ENCODE peak calls at places on chromosomes 3 and 15, in eight cellular contexts. One of them, this sample, is unnamed.

GRCh38 chr3:33440328-33440577 is at the start of gene UBP1:
- DNase-seq in adrenal gland: no peak
- DNase-seq in Caco-2: no peak
- DNase-seq in astrocyte of the spinal cord: peak
- DNase-seq in breast epithelium: peak
- DNase-seq in ascending aorta: no peak
- DNase-seq in stomach: peak
- DNase-seq in fibroblast of the aortic adventitia: no peak
- DNase-seq in this sample: no peak

GRCh38 chr3:52238761-52239701 is at the start of gene TWF2:
- DNase-seq in adrenal gland: peak
- DNase-seq in Caco-2: peak
- DNase-seq in astrocyte of the spinal cord: peak
- DNase-seq in breast epithelium: no peak
- DNase-seq in ascending aorta: peak
- DNase-seq in stomach: peak
- DNase-seq in fibroblast of the aortic adventitia: peak
- DNase-seq in this sample: peak

GRCh38 chr3:364287-364686 is 167.7 kb downstream of the CHL1 start:
- DNase-seq in adrenal gland: no peak
- DNase-seq in Caco-2: no peak
- DNase-seq in astrocyte of the spinal cord: no peak
- DNase-seq in breast epithelium: no peak
- DNase-seq in ascending aorta: no peak
- DNase-seq in stomach: no peak
- DNase-seq in fibroblast of the aortic adventitia: no peak
- DNase-seq in this sample: no peak

GRCh38 chr3:36653095-36653494 is 111.3 kb downstream of the DCLK3 start:
- DNase-seq in adrenal gland: no peak
- DNase-seq in Caco-2: no peak
- DNase-seq in astrocyte of the spinal cord: peak
- DNase-seq in breast epithelium: no peak
- DNase-seq in ascending aorta: no peak
- DNase-seq in stomach: no peak
- DNase-seq in fibroblast of the aortic adventitia: peak
- DNase-seq in this sample: no peak

GRCh38 chr15:30922469-30923311 is 19.0 kb downstream of the FAN1 start:
- DNase-seq in adrenal gland: no peak
- DNase-seq in Caco-2: no peak
- DNase-seq in astrocyte of the spinal cord: peak
- DNase-seq in breast epithelium: no peak
- DNase-seq in ascending aorta: no peak
- DNase-seq in stomach: peak
- DNase-seq in fibroblast of the aortic adventitia: peak
- DNase-seq in this sample: peak

GRCh38 chr15:98443483-98443882 is 204.9 kb upstream of the IGF1R start:
- DNase-seq in adrenal gland: no peak
- DNase-seq in Caco-2: no peak
- DNase-seq in astrocyte of the spinal cord: no peak
- DNase-seq in breast epithelium: no peak
- DNase-seq in ascending aorta: no peak
- DNase-seq in stomach: no peak
- DNase-seq in fibroblast of the aortic adventitia: no peak
- DNase-seq in this sample: no peak

GRCh38 chr15:55960946-55961345 is 32.5 kb downstream of the NEDD4 start:
- DNase-seq in adrenal gland: no peak
- DNase-seq in Caco-2: no peak
- DNase-seq in astrocyte of the spinal cord: no peak
- DNase-seq in breast epithelium: no peak
- DNase-seq in ascending aorta: no peak
- DNase-seq in stomach: no peak
- DNase-seq in fibroblast of the aortic adventitia: no peak
- DNase-seq in this sample: no peak

GRCh38 chr3:184710870-184711365 is 946 bp downstream of the MAGEF1 start:
- DNase-seq in adrenal gland: peak
- DNase-seq in Caco-2: no peak
- DNase-seq in astrocyte of the spinal cord: no peak
- DNase-seq in breast epithelium: no peak
- DNase-seq in ascending aorta: peak
- DNase-seq in stomach: no peak
- DNase-seq in fibroblast of the aortic adventitia: peak
- DNase-seq in this sample: no peak

GRCh38 chr3:176755552-176755951 is 441.7 kb downstream of the TBL1XR1 start:
- DNase-seq in adrenal gland: no peak
- DNase-seq in Caco-2: no peak
- DNase-seq in astrocyte of the spinal cord: no peak
- DNase-seq in breast epithelium: no peak
- DNase-seq in ascending aorta: no peak
- DNase-seq in stomach: no peak
- DNase-seq in fibroblast of the aortic adventitia: no peak
- DNase-seq in this sample: no peak

GRCh38 chr3:9625656-9626055 is 23.6 kb upstream of the MTMR14 start:
- DNase-seq in adrenal gland: no peak
- DNase-seq in Caco-2: no peak
- DNase-seq in astrocyte of the spinal cord: no peak
- DNase-seq in breast epithelium: no peak
- DNase-seq in ascending aorta: no peak
- DNase-seq in stomach: no peak
- DNase-seq in fibroblast of the aortic adventitia: no peak
- DNase-seq in this sample: no peak

GRCh38 chr15:78212546-78213424 is 21.6 kb downstream of the ACSBG1 start:
- DNase-seq in adrenal gland: peak
- DNase-seq in Caco-2: peak
- DNase-seq in astrocyte of the spinal cord: peak
- DNase-seq in breast epithelium: peak
- DNase-seq in ascending aorta: peak
- DNase-seq in stomach: peak
- DNase-seq in fibroblast of the aortic adventitia: peak
- DNase-seq in this sample: peak

GRCh38 chr3:46107682-46108081 is 80.4 kb upstream of the XCR1 start:
- DNase-seq in adrenal gland: no peak
- DNase-seq in Caco-2: no peak
- DNase-seq in astrocyte of the spinal cord: no peak
- DNase-seq in breast epithelium: no peak
- DNase-seq in ascending aorta: no peak
- DNase-seq in stomach: no peak
- DNase-seq in fibroblast of the aortic adventitia: no peak
- DNase-seq in this sample: no peak

GRCh38 chr3:66297917-66298316 is 77.1 kb downstream of the SLC25A26 start:
- DNase-seq in adrenal gland: no peak
- DNase-seq in Caco-2: no peak
- DNase-seq in astrocyte of the spinal cord: peak
- DNase-seq in breast epithelium: no peak
- DNase-seq in ascending aorta: no peak
- DNase-seq in stomach: no peak
- DNase-seq in fibroblast of the aortic adventitia: peak
- DNase-seq in this sample: no peak

GRCh38 chr3:55013145-55013544 is 85.3 kb upstream of the LRTM1 start:
- DNase-seq in adrenal gland: no peak
- DNase-seq in Caco-2: no peak
- DNase-seq in astrocyte of the spinal cord: peak
- DNase-seq in breast epithelium: no peak
- DNase-seq in ascending aorta: no peak
- DNase-seq in stomach: no peak
- DNase-seq in fibroblast of the aortic adventitia: peak
- DNase-seq in this sample: no peak

GRCh38 chr3:98885851-98886250 is 15.6 kb downstream of the DCBLD2 start:
- DNase-seq in adrenal gland: no peak
- DNase-seq in Caco-2: no peak
- DNase-seq in astrocyte of the spinal cord: no peak
- DNase-seq in breast epithelium: no peak
- DNase-seq in ascending aorta: no peak
- DNase-seq in stomach: no peak
- DNase-seq in fibroblast of the aortic adventitia: peak
- DNase-seq in this sample: no peak

GRCh38 chr3:46848271-46849097 is 14.8 kb downstream of the MYL3 start:
- DNase-seq in adrenal gland: peak
- DNase-seq in Caco-2: no peak
- DNase-seq in astrocyte of the spinal cord: peak
- DNase-seq in breast epithelium: no peak
- DNase-seq in ascending aorta: peak
- DNase-seq in stomach: peak
- DNase-seq in fibroblast of the aortic adventitia: peak
- DNase-seq in this sample: peak

GRCh38 chr3:148937477-148937876 is 53.9 kb upstream of the GYG1 start:
- DNase-seq in adrenal gland: no peak
- DNase-seq in Caco-2: no peak
- DNase-seq in astrocyte of the spinal cord: peak
- DNase-seq in breast epithelium: no peak
- DNase-seq in ascending aorta: no peak
- DNase-seq in stomach: no peak
- DNase-seq in fibroblast of the aortic adventitia: no peak
- DNase-seq in this sample: no peak

GRCh38 chr3:189625566-189625965 is 5.6 kb upstream of the TP63 start:
- DNase-seq in adrenal gland: no peak
- DNase-seq in Caco-2: no peak
- DNase-seq in astrocyte of the spinal cord: no peak
- DNase-seq in breast epithelium: no peak
- DNase-seq in ascending aorta: no peak
- DNase-seq in stomach: no peak
- DNase-seq in fibroblast of the aortic adventitia: no peak
- DNase-seq in this sample: no peak

GRCh38 chr15:39582977-39583585 is 2.2 kb downstream of the THBS1 start:
- DNase-seq in adrenal gland: no peak
- DNase-seq in Caco-2: no peak
- DNase-seq in astrocyte of the spinal cord: peak
- DNase-seq in breast epithelium: no peak
- DNase-seq in ascending aorta: no peak
- DNase-seq in stomach: no peak
- DNase-seq in fibroblast of the aortic adventitia: peak
- DNase-seq in this sample: no peak

GRCh38 chr3:122700193-122700592 is 19.6 kb downstream of the PARP14 start:
- DNase-seq in adrenal gland: no peak
- DNase-seq in Caco-2: no peak
- DNase-seq in astrocyte of the spinal cord: no peak
- DNase-seq in breast epithelium: no peak
- DNase-seq in ascending aorta: no peak
- DNase-seq in stomach: no peak
- DNase-seq in fibroblast of the aortic adventitia: no peak
- DNase-seq in this sample: no peak

GRCh38 chr3:25782938-25783660 is at the start of gene NGLY1:
- DNase-seq in adrenal gland: peak
- DNase-seq in Caco-2: peak
- DNase-seq in astrocyte of the spinal cord: peak
- DNase-seq in breast epithelium: peak
- DNase-seq in ascending aorta: peak
- DNase-seq in stomach: peak
- DNase-seq in fibroblast of the aortic adventitia: peak
- DNase-seq in this sample: peak
- TF ChIP-seq CTCF in adrenal gland: peak
- TF ChIP-seq CTCF in Caco-2: no peak
- TF ChIP-seq CTCF in astrocyte of the spinal cord: no peak
- TF ChIP-seq CTCF in breast epithelium: no peak
- TF ChIP-seq CTCF in ascending aorta: peak
- TF ChIP-seq CTCF in stomach: no peak
- TF ChIP-seq CTCF in fibroblast of the aortic adventitia: no peak
- TF ChIP-seq CTCF in this sample: peak

DNA sequence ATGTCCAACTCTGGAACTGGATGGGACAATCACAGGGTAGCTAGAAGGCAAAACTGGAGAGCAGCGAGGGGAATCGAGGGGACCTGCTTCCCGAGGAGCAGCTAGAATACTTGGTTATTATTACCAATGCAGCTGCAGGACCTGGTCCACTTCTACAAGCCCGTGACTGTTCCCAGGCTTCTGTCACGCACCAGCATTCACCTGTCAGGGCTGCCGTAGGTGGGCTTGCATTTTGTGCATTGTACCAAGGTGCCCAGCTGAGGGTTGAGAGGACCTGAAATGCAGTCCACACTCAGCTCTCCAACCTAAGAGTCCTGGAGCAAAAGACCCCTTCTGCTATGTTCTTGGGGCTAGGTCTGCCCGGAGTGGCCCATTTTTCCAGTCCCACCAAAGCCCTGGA is 2.3 kb downstream of the SEMA4B start:
- DNase-seq in adrenal gland: no peak
- DNase-seq in Caco-2: no peak
- DNase-seq in astrocyte of the spinal cord: no peak
- DNase-seq in breast epithelium: no peak
- DNase-seq in ascending aorta: no peak
- DNase-seq in stomach: no peak
- DNase-seq in fibroblast of the aortic adventitia: no peak
- DNase-seq in this sample: no peak
- H3K4me3 ChIP-seq in adrenal gland: no peak
- H3K4me3 ChIP-seq in Caco-2: no peak
- H3K4me3 ChIP-seq in astrocyte of the spinal cord: no peak
- H3K4me3 ChIP-seq in breast epithelium: peak
- H3K4me3 ChIP-seq in ascending aorta: no peak
- H3K4me3 ChIP-seq in stomach: no peak
- H3K4me3 ChIP-seq in fibroblast of the aortic adventitia: no peak
- H3K4me3 ChIP-seq in this sample: no peak

DNA sequence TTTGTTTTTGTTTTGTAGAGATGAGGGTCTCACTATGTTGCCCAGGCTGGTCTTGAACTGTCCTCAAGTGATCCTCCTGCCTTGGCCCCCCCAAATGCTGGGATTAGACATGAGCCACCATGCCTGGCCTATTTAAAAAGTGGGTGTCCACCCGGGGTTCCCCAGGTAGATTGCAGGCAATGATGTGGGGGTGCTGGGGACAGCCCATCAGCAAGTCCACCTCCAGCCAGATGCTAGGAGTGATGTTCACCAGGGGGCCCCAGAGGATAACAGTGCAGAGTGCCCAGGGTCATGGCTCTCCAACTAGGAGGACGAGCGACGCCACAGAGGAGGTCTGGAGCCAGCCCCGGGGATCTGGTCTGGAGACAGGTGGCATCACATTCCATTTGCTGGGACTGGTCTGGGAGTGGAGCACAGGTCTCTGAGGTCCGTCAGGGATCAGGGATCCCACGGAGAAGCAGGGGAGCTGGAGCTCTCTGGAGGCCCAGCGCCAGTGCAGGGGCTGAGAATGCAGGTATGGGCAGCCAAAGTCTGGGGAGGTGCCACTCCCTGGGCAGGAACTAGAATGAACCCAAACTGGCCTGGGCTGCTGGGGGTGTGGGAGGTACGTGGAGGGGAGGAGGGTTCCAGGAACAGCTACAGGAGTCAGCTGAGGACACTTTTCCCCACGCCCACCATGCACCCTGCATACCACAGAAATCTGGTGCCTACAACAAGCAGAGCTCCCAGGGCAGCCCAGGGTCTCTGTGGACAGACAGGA is 51.2 kb upstream of the PCSK6 start:
- DNase-seq in adrenal gland: no peak
- DNase-seq in Caco-2: no peak
- DNase-seq in astrocyte of the spinal cord: no peak
- DNase-seq in breast epithelium: no peak
- DNase-seq in ascending aorta: peak
- DNase-seq in stomach: no peak
- DNase-seq in fibroblast of the aortic adventitia: no peak
- DNase-seq in this sample: no peak
- TF ChIP-seq CTCF in adrenal gland: no peak
- TF ChIP-seq CTCF in Caco-2: peak
- TF ChIP-seq CTCF in astrocyte of the spinal cord: no peak
- TF ChIP-seq CTCF in breast epithelium: no peak
- TF ChIP-seq CTCF in ascending aorta: no peak
- TF ChIP-seq CTCF in stomach: no peak
- TF ChIP-seq CTCF in fibroblast of the aortic adventitia: no peak
- TF ChIP-seq CTCF in this sample: no peak

DNA sequence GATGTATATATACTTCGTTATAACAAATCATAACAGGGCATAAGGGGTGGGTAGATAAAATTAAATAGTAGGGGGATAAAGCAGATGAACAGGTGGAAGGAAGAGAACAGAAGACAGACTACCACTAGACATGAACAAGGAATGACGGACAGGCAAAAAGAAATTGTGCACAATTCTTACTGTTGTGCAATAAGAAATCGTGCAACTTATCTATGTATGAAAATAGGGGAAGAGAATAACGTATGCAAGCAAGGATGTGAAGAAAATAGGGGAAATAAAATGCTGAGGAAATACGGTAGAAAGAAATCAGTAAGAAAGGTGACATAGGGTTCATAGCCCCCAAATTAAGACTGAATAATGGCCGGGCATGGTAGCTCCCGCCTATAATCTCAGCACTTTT is 9.7 kb downstream of the MYO5A start:
- DNase-seq in adrenal gland: no peak
- DNase-seq in Caco-2: no peak
- DNase-seq in astrocyte of the spinal cord: no peak
- DNase-seq in breast epithelium: no peak
- DNase-seq in ascending aorta: no peak
- DNase-seq in stomach: no peak
- DNase-seq in fibroblast of the aortic adventitia: no peak
- DNase-seq in this sample: no peak
- H3K4me3 ChIP-seq in adrenal gland: no peak
- H3K4me3 ChIP-seq in Caco-2: no peak
- H3K4me3 ChIP-seq in astrocyte of the spinal cord: no peak
- H3K4me3 ChIP-seq in breast epithelium: no peak
- H3K4me3 ChIP-seq in ascending aorta: no peak
- H3K4me3 ChIP-seq in stomach: no peak
- H3K4me3 ChIP-seq in fibroblast of the aortic adventitia: no peak
- H3K4me3 ChIP-seq in this sample: no peak